ENCODE peak calls at places on chromosomes 4 and X, in ten cellular contexts. G is GM04504; T is cardiac muscle cell; K is Caki2; E is mesothelial cell of epicardium; C is GM23248; J is fibroblast of pulmonary artery; P is Ammon's horn; L is right atrium auricular region; Y is activated CD4-positive, CD25-positive, alpha-beta regulatory T cell. Z is an unnamed sample.

GRCh38 chr4:6221296-6221850 is 21.0 kb upstream of the JAKMIP1 start:
- DNase-seq in G (no peak), T (no peak), K (no peak), E (no peak), C (no peak), J (no peak), P (peak), L (no peak), Y (no peak), Z (no peak)

GRCh38 chr4:119525771-119526712 is 102.6 kb downstream of the PDE5A start:
- DNase-seq in G (no peak), T (peak), K (no peak), E (no peak), C (peak), J (no peak), P (no peak), L (no peak), Y (no peak), Z (no peak)

GRCh38 chrX:149151805-149152757 is 353.0 kb downstream of the IDS start:
- DNase-seq in G (no peak), T (no peak), K (no peak), E (no peak), C (peak), J (peak), P (no peak), L (no peak), Y (no peak), Z (no peak)

GRCh38 chr4:17206829-17207773 is 304.8 kb downstream of the QDPR start:
- DNase-seq in G (no peak), T (no peak), K (no peak), E (no peak), C (no peak), J (no peak), P (no peak), L (no peak), Y (no peak), Z (no peak)

GRCh38 chrX:81202413-81202794 is 502 bp downstream of the SH3BGRL start:
- DNase-seq in G (no peak), T (no peak), K (no peak), E (no peak), C (peak), J (peak), P (peak), L (no peak), Y (no peak), Z (no peak)

GRCh38 chr4:6901669-6902317 is 7.8 kb upstream of the TBC1D14 start:
- DNase-seq in G (no peak), T (no peak), K (no peak), E (no peak), C (no peak), J (no peak), P (no peak), L (no peak), Y (no peak), Z (no peak)

GRCh38 chrX:134338527-134338926 is 101.5 kb downstream of the CCDC160 start:
- DNase-seq in G (no peak), T (no peak), K (no peak), E (no peak), C (no peak), J (no peak), P (peak), L (no peak), Y (no peak), Z (no peak)

GRCh38 chr4:27629532-27630225 is 769.0 kb downstream of the STIM2 start:
- DNase-seq in G (no peak), T (no peak), K (no peak), E (no peak), C (no peak), J (no peak), P (no peak), L (no peak), Y (no peak), Z (no peak)

GRCh38 chrX:49106930-49107329 is 16.6 kb downstream of the GPKOW start:
- DNase-seq in G (peak), T (peak), K (peak), E (no peak), C (peak), J (peak), P (peak), L (peak), Y (no peak), Z (no peak)

GRCh38 chr4:36222702-36223101 is 21.6 kb downstream of the ARAP2 start:
- DNase-seq in G (no peak), T (no peak), K (no peak), E (no peak), C (no peak), J (no peak), P (no peak), L (no peak), Y (no peak), Z (no peak)

GRCh38 chr4:153082322-153083301 is 121.6 kb upstream of the TRIM2 start:
- DNase-seq in G (no peak), T (no peak), K (no peak), E (no peak), C (no peak), J (no peak), P (no peak), L (no peak), Y (peak), Z (no peak)

GRCh38 chr4:123600921-123601904 is 204.6 kb downstream of the SPRY1 start:
- DNase-seq in G (no peak), T (no peak), K (peak), E (no peak), C (no peak), J (no peak), P (no peak), L (no peak), Y (no peak), Z (no peak)

GRCh38 chr4:14152834-14153519 is 525.5 kb upstream of the BOD1L1 start:
- DNase-seq in G (no peak), T (no peak), K (no peak), E (no peak), C (no peak), J (no peak), P (no peak), L (no peak), Y (no peak), Z (no peak)

GRCh38 chr4:124907881-124908280 is 195.3 kb upstream of the ANKRD50 start:
- DNase-seq in G (peak), T (no peak), K (no peak), E (no peak), C (peak), J (peak), P (no peak), L (no peak), Y (no peak), Z (peak)

GRCh38 chrX:48508400-48509244 is at the start of gene PORCN:
- DNase-seq in G (no peak), T (peak), K (peak), E (peak), C (peak), J (peak), P (peak), L (peak), Y (peak), Z (no peak)